ENCODE peak calls at places on chromosomes 5 and 9, in six cellular contexts. One of them, this sample, is unnamed.

GRCh38 chr5:109589983-109590382 is 99.7 kb upstream of the MAN2A1 start:
- DNase-seq in activated T-helper 1 cell treated with anti-CD3 and anti-CD28 coated beads, Interleukin-12 subunit alpha, Interleukin-12 subunit beta, Interleukin-2, Interleukin-4 antibody, amounts not matched to agents 30 ng/mL and 10 ng/mL and 1 ng/mL, durations not matched to agents 14 hours and 24 hours and 36 hours: no peak
- DNase-seq in mucosa of gallbladder: no peak
- DNase-seq in activated T-cell treated with anti-CD3 and anti-CD28 coated beads for 4 hours: no peak
- DNase-seq in nucleus accumbens: no peak
- DNase-seq in T-cell: no peak
- DNase-seq in this sample: no peak

GRCh38 chr5:115168829-115169391 is 798 bp downstream of the TRIM36 start:
- DNase-seq in activated T-cell treated with anti-CD3 and anti-CD28 coated beads for 4 hours: no peak
- DNase-seq in activated T-helper 1 cell treated with anti-CD3 and anti-CD28 coated beads, Interleukin-12 subunit alpha, Interleukin-12 subunit beta, Interleukin-2, Interleukin-4 antibody, amounts not matched to agents 30 ng/mL and 10 ng/mL and 1 ng/mL, durations not matched to agents 14 hours and 24 hours and 36 hours: no peak
- DNase-seq in mucosa of gallbladder: no peak
- DNase-seq in nucleus accumbens: no peak
- DNase-seq in T-cell: no peak
- DNase-seq in this sample: no peak

GRCh38 chr5:84585218-84585617 is 200.5 kb upstream of the EDIL3 start:
- DNase-seq in activated T-helper 1 cell treated with anti-CD3 and anti-CD28 coated beads, Interleukin-12 subunit alpha, Interleukin-12 subunit beta, Interleukin-2, Interleukin-4 antibody, amounts not matched to agents 30 ng/mL and 10 ng/mL and 1 ng/mL, durations not matched to agents 14 hours and 24 hours and 36 hours: no peak
- DNase-seq in activated T-cell treated with anti-CD3 and anti-CD28 coated beads for 4 hours: no peak
- DNase-seq in nucleus accumbens: no peak
- DNase-seq in mucosa of gallbladder: no peak
- DNase-seq in T-cell: no peak
- DNase-seq in this sample: no peak

GRCh38 chr5:66661149-66661548 is 65.0 kb downstream of the MAST4 start:
- DNase-seq in activated T-cell treated with anti-CD3 and anti-CD28 coated beads for 4 hours: no peak
- DNase-seq in activated T-helper 1 cell treated with anti-CD3 and anti-CD28 coated beads, Interleukin-12 subunit alpha, Interleukin-12 subunit beta, Interleukin-2, Interleukin-4 antibody, amounts not matched to agents 30 ng/mL and 10 ng/mL and 1 ng/mL, durations not matched to agents 14 hours and 24 hours and 36 hours: no peak
- DNase-seq in nucleus accumbens: no peak
- DNase-seq in T-cell: no peak
- DNase-seq in mucosa of gallbladder: peak; percentile 63
- DNase-seq in this sample: no peak

GRCh38 chr9:5438301-5439162 is 807 bp upstream of the PLGRKT start:
- DNase-seq in activated T-cell treated with anti-CD3 and anti-CD28 coated beads for 4 hours: peak; percentile 23
- DNase-seq in activated T-helper 1 cell treated with anti-CD3 and anti-CD28 coated beads, Interleukin-12 subunit alpha, Interleukin-12 subunit beta, Interleukin-2, Interleukin-4 antibody, amounts not matched to agents 30 ng/mL and 10 ng/mL and 1 ng/mL, durations not matched to agents 14 hours and 24 hours and 36 hours: peak; percentile 63
- DNase-seq in T-cell: peak; percentile 25
- DNase-seq in mucosa of gallbladder: no peak
- DNase-seq in nucleus accumbens: no peak
- DNase-seq in this sample: peak; percentile 68

GRCh38 chr5:134511796-134512660 is 13.4 kb upstream of the JADE2 start:
- DNase-seq in nucleus accumbens: no peak
- DNase-seq in activated T-cell treated with anti-CD3 and anti-CD28 coated beads for 4 hours: no peak
- DNase-seq in T-cell: no peak
- DNase-seq in activated T-helper 1 cell treated with anti-CD3 and anti-CD28 coated beads, Interleukin-12 subunit alpha, Interleukin-12 subunit beta, Interleukin-2, Interleukin-4 antibody, amounts not matched to agents 30 ng/mL and 10 ng/mL and 1 ng/mL, durations not matched to agents 14 hours and 24 hours and 36 hours: no peak
- DNase-seq in mucosa of gallbladder: peak; percentile 71
- DNase-seq in this sample: no peak

GRCh38 chr5:93874491-93874890 is 133.1 kb upstream of the POU5F2 start:
- DNase-seq in mucosa of gallbladder: no peak
- DNase-seq in nucleus accumbens: no peak
- DNase-seq in activated T-helper 1 cell treated with anti-CD3 and anti-CD28 coated beads, Interleukin-12 subunit alpha, Interleukin-12 subunit beta, Interleukin-2, Interleukin-4 antibody, amounts not matched to agents 30 ng/mL and 10 ng/mL and 1 ng/mL, durations not matched to agents 14 hours and 24 hours and 36 hours: no peak
- DNase-seq in T-cell: no peak
- DNase-seq in activated T-cell treated with anti-CD3 and anti-CD28 coated beads for 4 hours: no peak
- DNase-seq in this sample: no peak

GRCh38 chr9:113568481-113569321 is 105.2 kb downstream of the RGS3 start:
- DNase-seq in activated T-helper 1 cell treated with anti-CD3 and anti-CD28 coated beads, Interleukin-12 subunit alpha, Interleukin-12 subunit beta, Interleukin-2, Interleukin-4 antibody, amounts not matched to agents 30 ng/mL and 10 ng/mL and 1 ng/mL, durations not matched to agents 14 hours and 24 hours and 36 hours: no peak
- DNase-seq in nucleus accumbens: no peak
- DNase-seq in activated T-cell treated with anti-CD3 and anti-CD28 coated beads for 4 hours: no peak
- DNase-seq in mucosa of gallbladder: no peak
- DNase-seq in T-cell: no peak
- DNase-seq in this sample: no peak

GRCh38 chr9:86667307-86667706 is 280.0 kb downstream of the GAS1 start:
- DNase-seq in activated T-helper 1 cell treated with anti-CD3 and anti-CD28 coated beads, Interleukin-12 subunit alpha, Interleukin-12 subunit beta, Interleukin-2, Interleukin-4 antibody, amounts not matched to agents 30 ng/mL and 10 ng/mL and 1 ng/mL, durations not matched to agents 14 hours and 24 hours and 36 hours: no peak
- DNase-seq in T-cell: no peak
- DNase-seq in mucosa of gallbladder: no peak
- DNase-seq in activated T-cell treated with anti-CD3 and anti-CD28 coated beads for 4 hours: no peak
- DNase-seq in nucleus accumbens: no peak
- DNase-seq in this sample: no peak

This sample was measured in stimulated activated naive CD8-positive, alpha-beta T cell treated with anti-CD3 and anti-CD28 coated beads, Interleukin-15, amount 100 ng/mL, for 72 hours.